ENCODE peak calls at places on chromosomes 13 and 19, in seven cellular contexts. F is pancreas, Y is tibial nerve, L is adrenal gland, Z is A673, C is BE2C, B is tibial artery. X is an unnamed sample. For H3K4me1, the result is how much of the 10 kb centered on the place peaks cover.

GRCh38 chr13:51047434-51048165 is 63.5 kb downstream of the C13orf42 start:
- DNase-seq in L (no peak), C (no peak), B (no peak), F (no peak), Y (no peak), Z (no peak), X (no peak)

GRCh38 chr19:14118165-14119051 is 846 bp upstream of the PRKACA start:
- DNase-seq in Y (peak), C (peak), L (peak), B (peak), Z (peak), F (peak), X (peak)

GRCh38 chr19:40862785-40863184 is 12.5 kb upstream of the CYP2A6 start:
- DNase-seq in Y (no peak), C (no peak), L (no peak), B (no peak), Z (no peak), F (no peak), X (no peak)

GRCh38 chr13:52779028-52779612 is 39.5 kb upstream of the CNMD start:
- DNase-seq in B (no peak), L (no peak), C (no peak), F (no peak), Y (no peak), Z (no peak), X (no peak)

GRCh38 chr19:920051-920857 is 3.1 kb downstream of the KISS1R start:
- DNase-seq in B (no peak), C (peak), Z (peak), Y (no peak), L (no peak), F (peak), X (peak)

GRCh38 chr13:24128112-24128511 is 32.4 kb upstream of the SPATA13 start:
- DNase-seq in F (no peak), Y (no peak), Z (no peak), B (no peak), L (no peak), C (no peak), X (no peak)

GRCh38 chr19:18456974-18457373 is 19.0 kb upstream of the ISYNA1 start:
- DNase-seq in L (peak), B (peak), Y (peak), F (no peak), Z (no peak), C (no peak), X (no peak)

GRCh38 chr19:6616011-6616410 is 25.1 kb upstream of the CD70 start:
- DNase-seq in Y (no peak), F (no peak), L (no peak), Z (no peak), B (no peak), C (no peak), X (no peak)

GRCh38 chr19:32097620-32098019 is 247.8 kb upstream of the ZNF507 start:
- DNase-seq in Z (no peak), Y (no peak), L (no peak), C (no peak), F (no peak), B (no peak), X (no peak)

GRCh38 chr13:49669735-49670309 is 21.5 kb downstream of the EBPL start:
- DNase-seq in C (peak), Z (peak), F (no peak), B (no peak), L (peak), Y (peak), X (peak)

GRCh38 chr13:20285530-20285929 is 53.4 kb upstream of the GJB6 start:
- DNase-seq in Z (no peak), L (no peak), C (no peak), F (no peak), Y (no peak), B (no peak), X (no peak)

GRCh38 chr19:34171539-34171876 is 796 bp upstream of the LSM14A start:
- DNase-seq in C (no peak), Z (no peak), L (no peak), B (no peak), Y (no peak), F (no peak), X (no peak)

GRCh38 chr13:76856141-76856571 is 30.0 kb downstream of the KCTD12 start:
- DNase-seq in Y (no peak), C (no peak), B (no peak), Z (peak), F (no peak), L (no peak), X (no peak)

GRCh38 chr19:17326595-17326966 is 8.1 kb downstream of the ANO8 start:
- DNase-seq in C (no peak), B (no peak), L (no peak), F (no peak), Y (no peak), Z (no peak), X (no peak)

GRCh38 chr19:32354345-32354744 is 8.9 kb downstream of the ZNF507 start:
- DNase-seq in L (no peak), Z (no peak), B (no peak), F (no peak), Y (no peak), C (no peak), X (no peak)

GRCh38 chr13:76293346-76293745 is 592.9 kb downstream of the KCTD12 start:
- DNase-seq in Y (no peak), B (no peak), C (no peak), F (no peak), L (no peak), Z (no peak), X (no peak)

GRCh38 chr19:741506-742131 is 9.3 kb upstream of the MISP start:
- DNase-seq in F (no peak), L (no peak), Y (no peak), B (no peak), Z (peak), C (no peak), X (no peak)

GRCh38 chr19:49114630-49115363 is 627 bp downstream of the LIN7B start:
- DNase-seq in B (peak), Y (peak), L (peak), F (peak), C (peak), Z (peak), X (peak)

GRCh38 chr19:44947041-44947581 is 1.3 kb downstream of the APOC2 start:
- DNase-seq in F (no peak), C (no peak), Y (no peak), L (no peak), Z (no peak), B (no peak), X (no peak)

GRCh38 chr13:28299941-28300340 is 161.6 kb downstream of the PAN3 start:
- DNase-seq in C (no peak), Z (no peak), B (no peak), F (no peak), Y (no peak), L (no peak), X (no peak)

GRCh38 chr19:50778906-50779430 is 8.7 kb downstream of the GPR32 start:
- DNase-seq in B (no peak), Z (no peak), L (no peak), C (no peak), Y (no peak), F (no peak), X (no peak)

GRCh38 chr19:50776131-50776530 is 5.9 kb downstream of the GPR32 start:
- DNase-seq in Y (no peak), C (no peak), B (no peak), Z (no peak), L (no peak), F (no peak), X (no peak)

GRCh38 chr19:50779504-50780457 is 9.5 kb downstream of the GPR32 start:
- DNase-seq in Y (no peak), B (no peak), C (no peak), F (no peak), L (no peak), Z (peak), X (no peak)

GRCh38 chr19:50777261-50777660 is 7.0 kb downstream of the GPR32 start:
- DNase-seq in L (no peak), Z (no peak), F (no peak), Y (no peak), C (no peak), B (no peak), X (no peak)

GRCh38 chr19:50777830-50778303 is 7.6 kb downstream of the GPR32 start:
- DNase-seq in Y (no peak), Z (peak), B (no peak), L (no peak), F (no peak), C (no peak), X (no peak)
- H3K4me3 ChIP-seq in Y (no peak), Z (peak), B (no peak), L (no peak), F (no peak), C (no peak), X (no peak)

GRCh38 chr13:45769072-45769471 is 67.0 kb downstream of the CBY2 start:
- DNase-seq in Z (peak), C (no peak), F (no peak), B (no peak), L (no peak), Y (no peak), X (no peak)
- H3K4me1 ChIP-seq in Z (half or more), C (under half), F (under half), B (under half), L (under half), Y (under half), X (under half)

GRCh38 chr19:3233116-3233515 is 8.7 kb downstream of the CELF5 start:
- DNase-seq in F (no peak), Z (no peak), B (no peak), Y (no peak), C (no peak), L (no peak), X (no peak)

GRCh38 chr19:3236272-3236671 is 11.8 kb downstream of the CELF5 start:
- DNase-seq in F (no peak), Z (no peak), Y (no peak), C (no peak), L (no peak), B (no peak), X (no peak)

GRCh38 chr19:3238066-3238561 is 13.7 kb downstream of the CELF5 start:
- DNase-seq in L (no peak), Y (no peak), B (no peak), C (no peak), F (no peak), Z (no peak), X (no peak)

GRCh38 chr19:3233831-3234230 is 9.4 kb downstream of the CELF5 start:
- DNase-seq in Y (no peak), Z (no peak), B (no peak), C (no peak), F (no peak), L (no peak), X (no peak)

DNA sequence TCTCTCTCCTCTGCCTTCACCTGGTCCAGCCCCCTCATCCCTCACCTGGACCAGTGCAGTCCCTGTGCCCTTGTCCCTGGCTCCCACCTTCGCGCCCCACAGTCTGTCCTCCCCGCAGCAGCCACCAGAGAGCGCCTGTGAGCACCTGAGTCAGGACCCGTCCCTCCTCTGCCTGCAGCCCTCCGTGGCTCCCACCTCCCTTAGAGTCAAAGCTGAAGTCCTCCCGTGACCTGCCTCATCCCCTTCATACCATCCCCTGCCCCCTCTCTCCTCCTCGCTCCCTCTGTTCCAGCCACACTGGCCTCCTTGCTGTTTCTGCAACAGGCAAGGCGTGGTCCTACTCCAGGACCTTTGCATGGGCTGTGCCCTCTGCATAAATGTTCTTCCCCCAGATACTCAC is 10.3 kb downstream of the CELF5 start:
- DNase-seq in L (no peak), Z (no peak), C (peak), Y (no peak), B (no peak), F (no peak), X (no peak)
- TF ChIP-seq CTCF in L (no peak), Z (peak), C (peak), Y (no peak), B (no peak), F (no peak), X (no peak)

DNA sequence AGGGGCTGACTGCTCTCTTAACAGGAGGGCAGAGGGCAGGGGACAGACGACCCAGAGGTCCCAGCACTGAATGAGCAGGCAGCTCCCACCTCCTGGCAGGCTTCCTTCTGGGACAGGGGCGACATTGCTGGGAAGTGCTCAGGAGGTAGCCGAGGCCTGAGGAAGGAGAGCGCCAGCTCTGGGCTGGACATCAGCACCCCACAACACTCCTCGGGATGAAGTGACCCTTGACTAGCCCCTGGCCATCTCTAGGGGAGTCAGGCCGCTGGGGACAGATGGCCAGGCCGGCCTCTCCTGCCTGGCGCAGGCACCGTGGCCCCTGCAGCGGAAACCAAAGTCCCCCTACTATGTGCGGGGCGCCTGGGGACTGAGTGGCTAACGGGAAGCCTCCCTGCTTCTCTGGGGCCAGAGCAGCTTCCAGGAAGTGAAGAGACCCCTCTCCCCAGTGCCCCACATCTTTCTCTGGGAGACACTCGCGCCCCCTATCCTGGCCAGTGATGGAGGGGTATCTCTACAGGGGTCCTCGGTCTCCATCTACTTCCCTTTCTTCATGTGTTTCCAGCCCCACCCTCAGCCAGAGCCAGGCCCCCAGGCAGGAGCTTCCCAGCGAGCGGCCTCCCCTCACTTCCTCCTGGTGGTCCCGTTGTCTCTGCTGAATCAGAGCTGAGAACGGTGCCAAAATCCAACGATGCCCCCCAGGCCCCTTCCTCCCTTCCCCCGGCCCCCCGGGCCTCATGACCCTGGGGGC is 10.0 kb downstream of the PRR36 start:
- DNase-seq in B (no peak), Y (no peak), L (no peak), Z (no peak), F (no peak), C (no peak), X (peak)
- H3K4me3 ChIP-seq in B (no peak), Y (no peak), L (no peak), Z (no peak), F (no peak), C (no peak), X (no peak)

GRCh38 chr19:11191273-11191755 is 6.0 kb downstream of the KANK2 start:
- DNase-seq in C (peak), L (peak), Z (peak), B (peak), Y (peak), F (no peak), X (peak)
- H3K4me1 ChIP-seq in C (under half), L (under half), Z (under half), B (under half), Y (under half), F (under half), X (under half)

DNA sequence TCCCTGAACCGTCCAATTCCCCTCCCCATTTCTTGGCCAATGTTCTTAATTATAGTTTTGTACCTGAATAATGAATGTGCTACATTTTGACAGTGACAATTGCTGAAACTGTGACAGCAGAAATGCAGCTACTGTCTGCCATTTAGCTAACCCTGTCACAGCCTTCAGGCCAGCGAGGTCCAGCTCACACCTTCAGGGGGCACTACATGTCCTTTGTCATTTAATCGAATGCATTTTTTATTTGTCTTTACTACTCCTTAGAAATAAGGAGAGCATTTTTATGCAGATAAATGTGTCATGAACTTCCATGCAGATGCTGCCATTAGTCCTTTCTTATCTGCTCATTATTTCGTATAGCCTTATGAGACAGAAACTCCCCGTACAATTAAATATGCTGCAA is 159.9 kb downstream of the MZT1 start:
- DNase-seq in Z (no peak), L (no peak), Y (no peak), F (no peak), C (no peak), B (no peak), X (no peak)
- TF ChIP-seq CTCF in Z (no peak), L (no peak), Y (no peak), F (no peak), C (peak), B (no peak), X (no peak)

DNA sequence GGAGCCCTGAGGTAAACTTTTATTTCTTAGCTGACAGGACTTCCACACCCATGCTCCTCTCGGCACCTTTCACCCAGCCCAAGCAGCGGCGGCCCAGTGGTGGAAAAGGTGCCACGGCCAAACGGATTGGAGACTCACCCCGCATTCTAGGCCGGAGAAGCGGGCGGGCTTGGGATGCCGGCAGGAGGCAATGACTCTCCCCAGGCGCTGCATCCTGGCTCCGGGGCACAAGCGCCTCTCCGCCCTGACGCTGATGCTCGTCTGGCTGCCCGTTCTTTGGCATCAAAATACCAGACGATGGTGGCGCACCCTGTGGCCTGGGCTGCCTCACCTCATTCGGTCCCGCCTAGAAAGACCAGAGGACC is 6.7 kb upstream of the ZNF606 start:
- DNase-seq in B (no peak), Z (no peak), Y (no peak), C (no peak), L (no peak), F (no peak), X (no peak)
- H3K4me3 ChIP-seq in B (peak), Z (peak), Y (no peak), C (peak), L (peak), F (no peak), X (no peak)

X was measured in mucosa of descending colon.